ENCODE peak calls at places on chromosomes 13 and 19, in nine cellular contexts. N is HS-5; I is tibial artery; C is testis; L is dermis blood vessel endothelial cell; H is ovary; O is left lung; P is activated CD4-positive, alpha-beta T cell treated with anti-CD3 and anti-CD28 coated beads, Interleukin-2, amount 10 ng/mL, durations not matched to agents 7 days and 5 days; D is MCF 10A. X is an unnamed sample.
A peak's percentile ranks its signal among the peaks of the same experiment; 100 is the strongest.

GRCh38 chr13:37014609-37015008 is 14.0 kb downstream of the EXOSC8 start:
- DNase-seq in N (no peak), I (no peak), C (no peak), L (no peak), H (no peak), O (no peak), P (no peak), D (no peak), X (no peak)

GRCh38 chr19:14116918-14117578 is 514 bp downstream of the PRKACA start:
- DNase-seq in N (no peak), I (peak; percentile 39), C (peak; percentile 65), L (no peak), H (peak; percentile 55), O (peak; percentile 86), P (peak; percentile 18), D (no peak), X (no peak)

GRCh38 chr13:29591310-29591709 is 4.2 kb downstream of the SLC7A1 start:
- DNase-seq in N (no peak), I (no peak), C (no peak), L (peak; percentile 61), H (no peak), O (no peak), P (no peak), D (no peak), X (no peak)

GRCh38 chr13:100399455-100399854 is 189.1 kb downstream of the GGACT start:
- DNase-seq in N (no peak), I (no peak), C (no peak), L (no peak), H (no peak), O (no peak), P (no peak), D (no peak), X (no peak)

GRCh38 chr19:6806488-6806887 is 34.0 kb downstream of the VAV1 start:
- DNase-seq in N (no peak), I (no peak), C (peak; percentile 34), L (peak; percentile 10), H (no peak), O (no peak), P (no peak), D (no peak), X (no peak)

GRCh38 chr19:6970478-6970877 is 50.8 kb downstream of the MBD3L2B start:
- DNase-seq in N (no peak), I (no peak), C (no peak), L (no peak), H (no peak), O (no peak), P (no peak), D (no peak), X (peak; percentile 77)

GRCh38 chr13:40564342-40564997 is 102.0 kb downstream of the FOXO1 start:
- DNase-seq in N (no peak), I (no peak), C (no peak), L (peak; percentile 90), H (no peak), O (no peak), P (no peak), D (no peak), X (no peak)

GRCh38 chr13:84630486-84630885 is 748.2 kb upstream of the SLITRK1 start:
- DNase-seq in N (no peak), I (no peak), C (no peak), L (no peak), H (no peak), O (no peak), P (no peak), D (no peak), X (no peak)

GRCh38 chr19:38596057-38596981 is 21.4 kb downstream of the MAP4K1 start:
- DNase-seq in N (no peak), I (no peak), C (peak; percentile 69), L (peak; percentile 20), H (peak; percentile 30), O (peak; percentile 83), P (no peak), D (no peak), X (no peak)

GRCh38 chr13:95100525-95101121 is 200.6 kb downstream of the ABCC4 start:
- DNase-seq in N (peak; percentile 50), I (no peak), C (no peak), L (peak; percentile 54), H (no peak), O (no peak), P (no peak), D (peak; percentile 78), X (no peak)

GRCh38 chr13:43333176-43333575 is 309.8 kb downstream of the DNAJC15 start:
- DNase-seq in N (no peak), I (no peak), C (no peak), L (no peak), H (no peak), O (no peak), P (no peak), D (no peak), X (no peak)

GRCh38 chr13:49356224-49356623 is 87.6 kb downstream of the CAB39L start:
- DNase-seq in N (peak; percentile 39), I (no peak), C (no peak), L (peak; percentile 10), H (no peak), O (no peak), P (no peak), D (no peak), X (no peak)

X was measured in OCI-M1.